ENCODE peak calls at places on chromosomes 6 and 20, in five cellular contexts. I, M, P, H and F are unnamed samples.
A peak's percentile ranks its signal among the peaks of the same experiment; 100 is the strongest.

GRCh38 chr6:15491255-15491985 is 171.4 kb downstream of the DTNBP1 start:
- DNase-seq in P (peak; percentile 42), H (peak; percentile 70), M (peak; percentile 63), I (peak; percentile 75), F (peak; percentile 37)

GRCh38 chr6:165987483-165988305 is 180.0 kb downstream of the TBXT start:
- DNase-seq in M (peak; percentile 51), P (no peak), H (no peak), I (peak; percentile 71), F (no peak)

GRCh38 chr20:46965124-46965455 is 70.4 kb downstream of the EYA2 start:
- DNase-seq in H (no peak), P (no peak), I (no peak), M (no peak), F (no peak)

GRCh38 chr6:11043961-11044711 is at the start of gene ELOVL2:
- DNase-seq in M (peak; percentile 66), H (no peak), P (no peak), I (peak; percentile 83), F (no peak)

GRCh38 chr6:122890250-122890649 is 101.2 kb downstream of the SMPDL3A start:
- DNase-seq in P (no peak), I (no peak), H (no peak), M (no peak), F (no peak)

GRCh38 chr6:34457747-34458462 is 8.0 kb upstream of the PACSIN1 start:
- DNase-seq in I (peak; percentile 49), H (no peak), M (no peak), P (no peak), F (no peak)

GRCh38 chr20:35248641-35249475 is 22.4 kb downstream of the MMP24 start:
- DNase-seq in I (no peak), P (no peak), M (no peak), H (no peak), F (no peak)

GRCh38 chr6:70680396-70680795 is 12.7 kb downstream of the SMAP1 start:
- DNase-seq in P (no peak), I (no peak), M (no peak), H (no peak), F (no peak)

GRCh38 chr20:64112691-64113443 is 5.5 kb upstream of the NPBWR2 start:
- DNase-seq in I (no peak), M (no peak), P (no peak), H (no peak), F (no peak)

GRCh38 chr6:167443098-167443680 is 118.3 kb downstream of the TTLL2 start:
- DNase-seq in I (no peak), P (no peak), H (no peak), M (no peak), F (no peak)

GRCh38 chr6:160919713-160920112 is 71.9 kb upstream of the MAP3K4 start:
- DNase-seq in M (no peak), I (no peak), H (no peak), P (no peak), F (no peak)

GRCh38 chr6:28758046-28758817 is 165.6 kb downstream of the TRIM27 start:
- DNase-seq in M (no peak), H (no peak), P (no peak), I (no peak), F (no peak)

GRCh38 chr20:1868856-1869255 is 26.4 kb upstream of the SIRPA start:
- DNase-seq in H (no peak), I (no peak), P (no peak), M (no peak), F (no peak)

GRCh38 chr20:31260326-31260932 is 3.0 kb downstream of the DEFB115 start:
- DNase-seq in I (no peak), H (no peak), P (no peak), M (no peak), F (peak; percentile 2)

GRCh38 chr6:20691185-20691584 is 156.9 kb downstream of the CDKAL1 start:
- DNase-seq in P (no peak), H (no peak), M (no peak), I (no peak), F (no peak)

GRCh38 chr6:145147981-145148380 is 587.3 kb downstream of the EPM2A start:
- DNase-seq in I (no peak), P (no peak), M (no peak), H (no peak), F (no peak)

GRCh38 chr20:36549942-36550796 is 8.8 kb downstream of the MYL9 start:
- DNase-seq in P (no peak), M (no peak), I (no peak), H (no peak), F (no peak)

GRCh38 chr6:27177454-27178000 is 70.0 kb upstream of the PRSS16 start:
- DNase-seq in P (peak; percentile 41), M (peak; percentile 70), H (peak; percentile 63), I (peak; percentile 83), F (peak; percentile 77)

GRCh38 chr6:121399971-121400370 is 35.5 kb upstream of the GJA1 start:
- DNase-seq in P (no peak), H (no peak), M (no peak), I (no peak), F (no peak)

GRCh38 chr20:46027245-46027853 is 1.7 kb upstream of the SLC12A5 start:
- DNase-seq in P (no peak), I (peak; percentile 91), M (peak; percentile 54), H (no peak), F (no peak)

GRCh38 chr6:170210651-170211403 is 80.1 kb downstream of the DLL1 start:
- DNase-seq in H (no peak), I (no peak), P (no peak), M (no peak), F (no peak)

GRCh38 chr6:135228486-135228885 is 47.4 kb downstream of the MYB start:
- DNase-seq in M (no peak), I (no peak), P (no peak), H (no peak), F (no peak)

GRCh38 chr20:60863548-60863947 is 388.5 kb upstream of the CDH4 start:
- DNase-seq in M (no peak), I (no peak), H (no peak), P (no peak), F (no peak)

GRCh38 chr6:130958468-130958867 is 104.6 kb downstream of the EPB41L2 start:
- DNase-seq in P (no peak), I (no peak), M (no peak), H (no peak), F (no peak)

GRCh38 chr6:155418017-155418749 is 37.5 kb downstream of the NOX3 start:
- DNase-seq in I (no peak), P (peak; percentile 12), H (peak; percentile 68), M (no peak), F (peak; percentile 31)

GRCh38 chr6:158645064-158646022 is 800 bp upstream of the DYNLT1 start:
- DNase-seq in I (no peak), M (no peak), P (no peak), H (no peak), F (no peak)

GRCh38 chr6:139395371-139395770 is 20.9 kb upstream of the CITED2 start:
- DNase-seq in P (no peak), M (no peak), I (no peak), H (no peak), F (no peak)

GRCh38 chr20:42191140-42191860 is 573.1 kb upstream of the CHD6 start:
- DNase-seq in M (no peak), H (no peak), I (no peak), P (no peak), F (no peak)

GRCh38 chr6:105748737-105749161 is 337.4 kb upstream of the PRDM1 start:
- DNase-seq in P (no peak), M (no peak), I (no peak), H (no peak), F (no peak)

GRCh38 chr20:64051033-64051452 is 1.6 kb upstream of the SOX18 start:
- DNase-seq in M (no peak), P (no peak), I (no peak), H (no peak), F (no peak)